ENCODE peak calls at places on chromosomes 1 and 21, in six cellular contexts. I, Q, S, X, F and A are unnamed samples. For H3K9me3, the result is how much of the 10 kb centered on the place peaks cover.

GRCh38 chr1:47331875-47332274 is 1.7 kb upstream of the CMPK1 start:
- DNase-seq in I (no peak), Q (no peak), S (no peak), X (no peak), F (no peak), A (no peak)

GRCh38 chr1:66231162-66232077 is 302.5 kb upstream of the SGIP1 start:
- DNase-seq in I (no peak), Q (no peak), S (no peak), X (no peak), F (no peak), A (no peak)

GRCh38 chr1:923991-924618 is 382 bp downstream of the SAMD11 start:
- DNase-seq in I (no peak), Q (no peak), S (no peak), X (no peak), F (no peak), A (no peak)

GRCh38 chr1:112735752-112736151 is 20.6 kb upstream of the PPM1J start:
- DNase-seq in I (no peak), Q (no peak), S (no peak), X (no peak), F (no peak), A (no peak)

GRCh38 chr1:205782627-205783470 is 7.6 kb upstream of the RAB29 start:
- DNase-seq in I (no peak), Q (no peak), S (no peak), X (peak), F (no peak), A (no peak)

GRCh38 chr1:234782821-234783220 is 172.8 kb upstream of the IRF2BP2 start:
- DNase-seq in I (no peak), Q (no peak), S (peak), X (no peak), F (no peak), A (peak)

GRCh38 chr1:114468047-114468446 is 43.0 kb downstream of the TRIM33 start:
- DNase-seq in I (no peak), Q (no peak), S (no peak), X (peak), F (no peak), A (no peak)

GRCh38 chr1:204435246-204435885 is 23.7 kb upstream of the PPP1R15B start:
- DNase-seq in I (no peak), Q (no peak), S (no peak), X (no peak), F (no peak), A (no peak)

GRCh38 chr1:245878585-245878984 is 628.5 kb downstream of the SMYD3 start:
- DNase-seq in I (no peak), Q (no peak), S (no peak), X (no peak), F (no peak), A (no peak)

GRCh38 chr1:79293611-79294010 is 287.1 kb upstream of the ADGRL4 start:
- DNase-seq in I (no peak), Q (no peak), S (no peak), X (no peak), F (no peak), A (no peak)

GRCh38 chr21:34946385-34947121 is 102.5 kb downstream of the RUNX1 start:
- DNase-seq in I (no peak), Q (no peak), S (no peak), X (no peak), F (no peak), A (no peak)

GRCh38 chr1:214946615-214947014 is 135.9 kb upstream of the KCNK2 start:
- DNase-seq in I (no peak), Q (no peak), S (no peak), X (no peak), F (no peak), A (no peak)

GRCh38 chr21:29104239-29104708 is 26.2 kb upstream of the MAP3K7CL start:
- DNase-seq in I (no peak), Q (no peak), S (no peak), X (no peak), F (no peak), A (no peak)

GRCh38 chr1:48302652-48303051 is 80.1 kb downstream of the SLC5A9 start:
- DNase-seq in I (no peak), Q (no peak), S (no peak), X (no peak), F (no peak), A (no peak)

GRCh38 chr1:202159534-202160371 is 649 bp downstream of the PTPN7 start:
- DNase-seq in I (no peak), Q (no peak), S (no peak), X (peak), F (no peak), A (no peak)

GRCh38 chr21:29299906-29300546 is 1.3 kb downstream of the BACH1 start:
- DNase-seq in I (peak), Q (peak), S (peak), X (peak), F (peak), A (peak)

GRCh38 chr21:34592120-34592561 is 22.8 kb downstream of the RCAN1 start:
- DNase-seq in I (no peak), Q (no peak), S (peak), X (no peak), F (peak), A (peak)

GRCh38 chr1:221741364-221741970 is 422 bp downstream of the DUSP10 start:
- DNase-seq in I (peak), Q (peak), S (no peak), X (no peak), F (peak), A (no peak)

GRCh38 chr1:47432071-47433036 is 5.5 kb upstream of the FOXD2 start:
- DNase-seq in I (peak), Q (peak), S (peak), X (peak), F (peak), A (peak)

GRCh38 chr1:43537423-43538142 is 6.9 kb downstream of the PTPRF start:
- DNase-seq in I (peak), Q (peak), S (no peak), X (no peak), F (peak), A (peak)

GRCh38 chr21:44401386-44402160 is 48.2 kb downstream of the TRPM2 start:
- DNase-seq in I (no peak), Q (peak), S (no peak), X (no peak), F (no peak), A (no peak)

GRCh38 chr1:205258313-205259176 is 30.8 kb downstream of the TMCC2 start:
- DNase-seq in I (no peak), Q (no peak), S (peak), X (no peak), F (no peak), A (no peak)

GRCh38 chr1:9792156-9793042 is 31.4 kb downstream of the CLSTN1 start:
- DNase-seq in I (no peak), Q (no peak), S (no peak), X (no peak), F (no peak), A (peak)

GRCh38 chr21:43609501-43610340 is 49.6 kb downstream of the HSF2BP start:
- DNase-seq in I (peak), Q (no peak), S (no peak), X (no peak), F (peak), A (peak)

GRCh38 chr1:234629026-234629425 is 19.0 kb upstream of the IRF2BP2 start:
- DNase-seq in I (no peak), Q (no peak), S (no peak), X (no peak), F (no peak), A (no peak)

GRCh38 chr1:31697369-31697984 is 6.3 kb downstream of the COL16A1 start:
- DNase-seq in I (no peak), Q (no peak), S (no peak), X (no peak), F (no peak), A (no peak)

GRCh38 chr1:100344774-100345173 is 7.5 kb upstream of the CDC14A start:
- DNase-seq in I (no peak), Q (no peak), S (no peak), X (no peak), F (no peak), A (no peak)
- H3K9me3 ChIP-seq in I (under half), Q (under half), S (under half), X (under half), F (under half), A (under half)

GRCh38 chr1:24133819-24134218 is 9.1 kb downstream of the IL22RA1 start:
- DNase-seq in I (no peak), Q (no peak), S (no peak), X (no peak), F (no peak), A (no peak)

GRCh38 chr1:24130385-24130784 is 12.6 kb downstream of the IL22RA1 start:
- DNase-seq in I (no peak), Q (no peak), S (no peak), X (no peak), F (no peak), A (no peak)

GRCh38 chr1:24138481-24139158 is 4.3 kb downstream of the IL22RA1 start:
- DNase-seq in I (no peak), Q (peak), S (no peak), X (no peak), F (no peak), A (no peak)

GRCh38 chr1:24136956-24137539 is 5.9 kb downstream of the IL22RA1 start:
- DNase-seq in I (no peak), Q (peak), S (no peak), X (no peak), F (no peak), A (no peak)

DNA sequence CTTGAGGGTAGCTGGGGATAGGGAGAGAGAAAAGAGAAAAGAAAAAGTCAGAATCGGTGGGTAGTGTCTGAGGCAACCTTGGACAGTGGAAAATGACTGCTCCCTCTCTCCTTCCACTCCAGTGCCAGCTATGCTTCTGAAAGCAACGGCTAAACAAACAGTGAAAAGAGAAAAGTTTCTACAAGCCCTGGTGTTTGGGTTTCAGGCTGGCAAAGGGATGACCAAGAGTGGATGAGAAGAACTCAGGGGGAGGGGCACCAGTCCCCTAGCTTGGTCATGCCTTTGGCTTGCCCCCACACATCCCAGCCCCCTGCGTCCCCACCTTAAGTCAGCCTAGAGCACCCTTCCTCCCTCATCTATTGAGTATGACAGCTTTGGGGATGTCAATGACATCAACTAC is 8.6 kb downstream of the IL22RA1 start:
- DNase-seq in I (no peak), Q (peak), S (no peak), X (no peak), F (no peak), A (no peak)
- H3K9me3 ChIP-seq in I (under half), Q (under half), S (under half), X (under half), F (under half), A (under half)

GRCh38 chr1:228650141-228650540 is 85.1 kb upstream of the RHOU start:
- DNase-seq in I (peak), Q (no peak), S (no peak), X (no peak), F (peak), A (no peak)
- H3K9me3 ChIP-seq in I (under half), Q (under half), S (under half), X (under half), F (under half), A (under half)

DNA sequence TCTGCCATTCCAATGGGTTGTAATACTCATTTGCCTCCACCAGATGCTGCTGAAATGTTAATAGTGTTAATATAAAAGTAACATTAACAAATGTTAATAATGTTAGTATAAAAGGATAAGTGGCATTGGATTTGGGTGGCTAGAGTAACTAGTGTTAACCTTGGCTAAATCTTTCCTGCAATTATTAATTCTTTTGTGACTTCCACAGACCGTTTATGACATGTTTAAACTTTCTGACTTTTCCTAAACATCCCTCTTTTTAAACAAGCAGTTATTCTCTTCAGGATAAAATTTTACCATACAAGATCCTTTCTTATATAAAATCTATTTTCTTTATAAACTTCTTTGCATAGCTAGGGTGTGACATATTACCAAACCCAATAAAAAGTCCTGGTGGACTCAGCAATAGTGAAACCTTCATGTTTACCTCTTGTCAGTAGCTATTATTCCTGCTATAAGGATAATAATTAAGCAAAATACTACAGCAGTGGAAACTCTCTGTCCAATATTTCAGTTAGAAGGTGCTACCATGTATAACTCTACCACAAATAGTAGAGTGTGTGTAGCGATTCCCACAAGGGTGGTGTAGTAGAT is 41.5 kb downstream of the CCDC30 start:
- DNase-seq in I (no peak), Q (no peak), S (no peak), X (no peak), F (no peak), A (no peak)
- H3K9me3 ChIP-seq in I (under half), Q (under half), S (under half), X (under half), F (half or more), A (under half)

GRCh38 chr1:68344208-68344607 is 105.5 kb downstream of the RPE65 start:
- DNase-seq in I (no peak), Q (no peak), S (no peak), X (no peak), F (no peak), A (no peak)

GRCh38 chr1:68338107-68338506 is 105.8 kb upstream of the WLS start:
- DNase-seq in I (no peak), Q (no peak), S (no peak), X (no peak), F (no peak), A (no peak)

GRCh38 chr1:68340951-68341350 is 108.6 kb upstream of the WLS start:
- DNase-seq in I (no peak), Q (no peak), S (no peak), X (no peak), F (no peak), A (no peak)

GRCh38 chr1:68339505-68339904 is 107.2 kb upstream of the WLS start:
- DNase-seq in I (no peak), Q (no peak), S (no peak), X (no peak), F (no peak), A (no peak)
- H3K9me3 ChIP-seq in I (under half), Q (under half), S (under half), X (under half), F (under half), A (under half)

DNA sequence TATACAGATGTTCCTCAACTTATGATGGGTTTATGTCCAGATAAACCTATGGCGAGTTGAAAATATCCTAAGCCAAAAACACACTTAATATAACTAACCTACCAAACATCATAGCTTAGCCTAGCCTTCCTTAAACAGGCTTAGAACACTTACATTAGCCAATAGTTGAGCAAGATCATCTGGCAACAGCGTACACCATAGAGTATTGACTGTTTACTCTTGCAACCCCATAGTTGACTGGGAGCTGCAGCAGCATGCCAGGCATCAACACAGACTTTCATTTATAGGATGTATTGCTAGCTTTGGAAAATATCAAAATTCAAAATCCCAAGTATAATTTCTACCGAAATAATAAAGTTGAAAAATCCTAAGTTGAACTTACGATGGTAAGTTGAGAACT is 5.5 kb upstream of the LCE2D start:
- DNase-seq in I (no peak), Q (no peak), S (no peak), X (no peak), F (no peak), A (no peak)
- H3K9me3 ChIP-seq in I (under half), Q (under half), S (under half), X (under half), F (under half), A (under half)

GRCh38 chr1:156644146-156644545 is 2.2 kb downstream of the BCAN start:
- DNase-seq in I (no peak), Q (no peak), S (no peak), X (no peak), F (no peak), A (no peak)

GRCh38 chr1:156643266-156644092 is 1.6 kb downstream of the BCAN start:
- DNase-seq in I (no peak), Q (no peak), S (no peak), X (peak), F (no peak), A (no peak)

GRCh38 chr1:156645666-156646065 is 3.7 kb downstream of the BCAN start:
- DNase-seq in I (no peak), Q (no peak), S (no peak), X (no peak), F (no peak), A (no peak)

GRCh38 chr1:156644640-156645039 is 2.7 kb downstream of the BCAN start:
- DNase-seq in I (no peak), Q (no peak), S (no peak), X (no peak), F (no peak), A (no peak)

DNA sequence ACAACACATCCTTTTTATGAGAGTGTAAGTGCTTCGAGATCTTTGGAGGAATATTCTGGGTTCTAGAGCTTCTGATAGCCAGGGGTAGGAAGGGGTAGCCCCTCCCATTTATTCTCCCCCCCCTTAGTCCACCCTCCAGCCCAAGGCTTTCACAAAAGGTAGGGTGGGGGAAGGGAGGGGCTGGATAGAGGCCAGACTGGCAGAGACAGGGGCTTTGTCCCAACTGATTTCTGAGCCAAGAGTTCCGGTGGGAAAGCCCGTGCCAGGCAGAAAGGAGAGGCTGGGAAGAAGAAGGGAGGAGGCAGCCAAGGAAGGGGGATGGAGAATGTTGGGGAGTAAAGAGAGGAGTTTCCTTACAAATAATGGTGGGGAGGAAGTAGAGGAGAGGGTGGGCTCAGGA is 3.1 kb downstream of the BCAN start:
- DNase-seq in I (no peak), Q (no peak), S (no peak), X (no peak), F (no peak), A (no peak)
- H3K9me3 ChIP-seq in I (under half), Q (under half), S (under half), X (under half), F (under half), A (under half)

GRCh38 chr1:13456894-13457532 is 46.8 kb downstream of the PRAMEF20 start:
- DNase-seq in I (no peak), Q (no peak), S (peak), X (no peak), F (no peak), A (no peak)
- H3K9me3 ChIP-seq in I (under half), Q (under half), S (under half), X (under half), F (under half), A (under half)

DNA sequence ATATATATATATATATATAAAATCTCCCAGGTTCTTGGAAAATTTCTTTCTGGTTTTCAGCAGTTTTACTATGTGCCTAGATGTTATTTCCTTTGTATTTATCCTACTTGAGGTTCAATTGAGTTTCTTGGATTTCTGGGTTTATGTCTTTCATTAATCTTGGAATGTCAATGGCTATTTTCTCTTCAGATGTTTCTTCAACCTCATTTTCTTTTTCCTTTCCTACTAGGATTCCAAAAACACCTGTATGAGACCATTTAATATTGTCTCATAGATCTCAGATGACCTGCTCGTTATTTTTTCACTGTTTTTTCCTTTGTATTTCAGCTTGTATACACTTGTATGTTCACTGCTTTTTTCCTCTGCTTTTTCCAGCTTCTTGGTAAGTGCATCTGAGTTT is 95.4 kb upstream of the DESI2 start:
- DNase-seq in I (no peak), Q (no peak), S (no peak), X (no peak), F (no peak), A (no peak)
- H3K9me3 ChIP-seq in I (under half), Q (under half), S (under half), X (under half), F (under half), A (under half)

GRCh38 chr1:6592865-6593593 is 9.6 kb downstream of the KLHL21 start:
- DNase-seq in I (no peak), Q (no peak), S (no peak), X (no peak), F (no peak), A (no peak)
- H3K9me3 ChIP-seq in I (under half), Q (under half), S (under half), X (under half), F (under half), A (under half)